ENCODE peak calls at places on chromosomes 11 and 22, in eight cellular contexts. A, Y, D, C, N, G, L and Q are unnamed samples.

GRCh38 chr11:94641167-94641761 is 74.1 kb downstream of the PIWIL4 start:
- DNase-seq in A (peak), Y (no peak), D (no peak), C (no peak), N (no peak), G (no peak), L (no peak), Q (peak)

GRCh38 chr11:125371451-125371935 is 124.6 kb downstream of the FEZ1 start:
- DNase-seq in A (no peak), Y (no peak), D (no peak), C (peak), N (no peak), G (no peak), L (no peak), Q (no peak)

GRCh38 chr22:50304528-50305392 is 2.7 kb downstream of the PLXNB2 start:
- DNase-seq in A (no peak), Y (no peak), D (no peak), C (no peak), N (no peak), G (peak), L (peak), Q (peak)

GRCh38 chr22:28172948-28173360 is 253.9 kb upstream of the PITPNB start:
- DNase-seq in A (no peak), Y (no peak), D (no peak), C (no peak), N (no peak), G (no peak), L (no peak), Q (no peak)

GRCh38 chr11:77560605-77561004 is 29.1 kb upstream of the AQP11 start:
- DNase-seq in A (no peak), Y (no peak), D (peak), C (no peak), N (peak), G (peak), L (no peak), Q (peak)

GRCh38 chr11:122022646-122023045 is 93.4 kb downstream of the BLID start:
- DNase-seq in A (no peak), Y (no peak), D (no peak), C (no peak), N (no peak), G (no peak), L (no peak), Q (no peak)

GRCh38 chr11:117417342-117417741 is 89.7 kb downstream of the CEP164 start:
- DNase-seq in A (no peak), Y (no peak), D (no peak), C (no peak), N (no peak), G (no peak), L (no peak), Q (no peak)

GRCh38 chr22:19604711-19605268 is 80.6 kb upstream of the CLDN5 start:
- DNase-seq in A (no peak), Y (no peak), D (no peak), C (no peak), N (no peak), G (no peak), L (no peak), Q (no peak)

GRCh38 chr11:28528217-28528616 is 420.0 kb downstream of the METTL15 start:
- DNase-seq in A (no peak), Y (no peak), D (no peak), C (no peak), N (no peak), G (no peak), L (no peak), Q (no peak)

GRCh38 chr11:133081730-133082452 is 450.4 kb downstream of the OPCML start:
- DNase-seq in A (no peak), Y (no peak), D (no peak), C (peak), N (no peak), G (no peak), L (no peak), Q (no peak)

GRCh38 chr11:27291302-27291889 is 71.6 kb downstream of the CCDC34 start:
- DNase-seq in A (no peak), Y (no peak), D (no peak), C (peak), N (peak), G (peak), L (no peak), Q (no peak)

GRCh38 chr11:36426226-36426848 is 83.7 kb downstream of the TRAF6 start:
- DNase-seq in A (no peak), Y (no peak), D (no peak), C (no peak), N (no peak), G (no peak), L (no peak), Q (no peak)

GRCh38 chr22:26796785-26797184 is 139.4 kb downstream of the MIAT start:
- DNase-seq in A (no peak), Y (no peak), D (no peak), C (no peak), N (no peak), G (no peak), L (no peak), Q (no peak)

GRCh38 chr11:61357894-61358239 is 3.8 kb downstream of the CYB561A3 start:
- DNase-seq in A (no peak), Y (no peak), D (no peak), C (no peak), N (no peak), G (no peak), L (no peak), Q (no peak)
- H3K4me3 ChIP-seq in A (no peak), Y (no peak), D (no peak), C (no peak), N (no peak), G (no peak), L (no peak), Q (no peak)

DNA sequence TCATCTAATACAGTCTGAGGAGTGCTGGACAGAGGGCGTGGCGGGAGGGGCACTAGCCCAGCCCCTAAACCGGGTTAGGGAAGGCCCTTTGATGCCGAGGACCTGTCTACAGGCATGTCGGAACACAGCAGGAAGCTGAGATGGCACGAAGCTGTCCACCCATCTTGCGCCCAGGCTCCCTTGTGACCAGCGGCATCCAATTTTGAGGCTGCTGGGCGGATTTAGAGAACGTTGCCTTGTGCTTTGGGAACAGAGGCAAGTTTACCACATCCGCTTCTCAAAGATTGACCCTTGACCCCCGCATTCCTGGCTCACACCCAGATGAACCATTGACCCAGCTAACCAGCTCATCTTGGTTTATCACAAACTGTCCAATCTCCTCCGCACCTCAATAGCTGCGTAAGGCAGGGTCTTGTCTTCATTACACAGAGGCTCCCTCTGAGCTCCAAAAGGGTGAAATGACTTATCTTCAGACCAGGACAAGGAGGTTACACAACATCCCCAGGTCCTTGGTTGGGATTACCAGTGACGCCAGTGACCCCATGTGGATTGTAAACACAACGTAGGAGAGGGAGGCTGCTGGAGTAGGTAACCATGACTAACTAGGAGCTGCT is 4.5 kb downstream of the FAM83F start:
- DNase-seq in A (no peak), Y (no peak), D (no peak), C (no peak), N (peak), G (peak), L (no peak), Q (peak)
- TF ChIP-seq CTCF in A (no peak), Y (no peak), D (no peak), C (peak), N (peak), G (no peak), L (no peak), Q (no peak)

GRCh38 chr22:30325065-30325720 is 1.5 kb downstream of the TBC1D10A start:
- DNase-seq in A (no peak), Y (no peak), D (peak), C (peak), N (peak), G (peak), L (peak), Q (peak)
- H3K4me3 ChIP-seq in A (peak), Y (peak), D (peak), C (no peak), N (peak), G (peak), L (peak), Q (peak)

GRCh38 chr11:8754241-8754640 is 71.6 kb downstream of the RPL27A start:
- DNase-seq in A (no peak), Y (no peak), D (no peak), C (no peak), N (no peak), G (no peak), L (no peak), Q (peak)
- TF ChIP-seq CTCF in A (peak), Y (no peak), D (peak), C (no peak), N (peak), G (no peak), L (no peak), Q (peak)

DNA sequence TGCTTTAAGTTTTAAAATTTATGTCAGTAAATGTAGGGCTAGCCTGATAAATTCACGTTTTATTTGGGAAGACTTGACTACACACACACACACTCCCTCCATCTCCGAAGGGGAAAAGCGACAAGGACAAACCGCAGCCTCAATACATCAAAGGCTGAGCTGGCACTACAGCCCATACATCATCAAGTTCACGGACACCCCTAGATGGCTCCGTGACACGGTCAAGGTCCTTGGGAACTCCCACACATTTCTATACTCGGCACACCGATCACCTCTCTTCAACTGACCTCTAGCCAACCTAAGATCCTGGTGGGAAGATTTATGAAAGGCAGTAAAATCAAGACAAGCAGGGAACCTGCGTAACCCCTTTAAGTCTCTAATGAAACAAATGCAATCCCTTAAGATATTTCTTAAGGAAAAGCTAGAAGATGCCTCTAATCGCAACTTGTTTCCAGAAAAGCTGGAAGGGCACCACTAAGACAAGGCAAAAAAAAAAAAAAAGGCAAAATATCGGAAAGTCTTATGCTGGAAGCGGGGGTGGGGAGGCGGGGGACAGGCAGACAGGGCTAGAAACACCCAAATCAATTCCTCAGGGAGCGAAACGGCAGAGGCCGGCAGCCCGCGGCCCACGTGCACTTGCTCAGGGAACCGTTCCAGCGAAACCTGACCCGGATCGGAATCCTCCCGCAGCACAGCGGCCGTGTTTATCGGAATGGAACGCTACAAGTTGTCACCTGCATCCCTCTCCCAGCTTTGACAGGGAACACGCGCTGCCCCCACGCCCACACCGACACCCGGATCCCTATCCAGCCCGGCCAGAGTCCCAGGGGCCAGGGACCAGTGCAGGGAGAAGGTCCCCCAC is 1.5 kb downstream of the ARHGAP20 start:
- DNase-seq in A (peak), Y (no peak), D (no peak), C (peak), N (peak), G (no peak), L (peak), Q (peak)
- H3K4me3 ChIP-seq in A (peak), Y (peak), D (peak), C (peak), N (peak), G (peak), L (peak), Q (peak)

GRCh38 chr11:134558916-134559616 is 147.0 kb upstream of the B3GAT1 start:
- DNase-seq in A (no peak), Y (no peak), D (no peak), C (no peak), N (no peak), G (no peak), L (no peak), Q (no peak)

GRCh38 chr11:134559617-134559992 is 147.6 kb upstream of the B3GAT1 start:
- DNase-seq in A (no peak), Y (no peak), D (no peak), C (no peak), N (no peak), G (no peak), L (peak), Q (no peak)

GRCh38 chr11:134556186-134556585 is 144.1 kb upstream of the B3GAT1 start:
- DNase-seq in A (no peak), Y (no peak), D (no peak), C (no peak), N (no peak), G (no peak), L (no peak), Q (no peak)

GRCh38 chr11:134558258-134558835 is 146.3 kb upstream of the B3GAT1 start:
- DNase-seq in A (no peak), Y (no peak), D (no peak), C (no peak), N (no peak), G (no peak), L (no peak), Q (no peak)

DNA sequence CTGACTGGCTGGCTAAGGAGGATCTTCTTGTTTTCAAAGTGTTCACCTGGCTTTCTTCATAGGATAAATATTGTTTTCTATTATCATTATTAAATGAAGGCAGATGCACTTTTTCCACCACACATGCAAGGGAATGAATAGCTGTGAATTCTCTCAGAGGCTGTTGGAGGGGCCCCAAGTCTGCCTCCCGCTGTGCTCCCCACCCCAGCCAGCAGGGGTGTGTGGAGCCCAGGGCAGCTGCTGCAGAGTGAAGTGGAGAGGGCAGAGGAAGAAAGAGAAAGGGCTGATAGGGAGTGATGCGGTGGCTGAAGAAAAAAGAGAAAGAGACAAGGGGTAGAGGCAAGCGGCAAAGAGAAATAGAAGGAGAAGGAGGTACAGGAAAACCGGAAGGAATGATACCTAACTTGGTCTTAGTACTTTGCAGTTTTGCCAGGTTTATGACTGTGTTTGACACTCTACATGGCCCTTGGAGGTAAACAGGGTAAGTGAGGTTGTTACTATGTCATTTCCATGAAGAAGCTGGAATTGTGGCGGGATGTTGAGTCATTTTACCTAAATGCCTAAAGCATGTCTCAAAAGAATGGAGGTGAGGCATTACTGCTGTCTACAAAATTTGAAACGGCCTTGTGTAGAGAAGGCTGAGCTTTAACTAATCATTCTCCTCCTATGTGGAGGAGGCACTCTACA is 145.7 kb upstream of the B3GAT1 start:
- DNase-seq in A (no peak), Y (no peak), D (no peak), C (no peak), N (no peak), G (no peak), L (no peak), Q (no peak)
- TF ChIP-seq CTCF in A (no peak), Y (no peak), D (no peak), C (no peak), N (no peak), G (no peak), L (no peak), Q (no peak)

GRCh38 chr11:12598330-12599256 is 75.6 kb upstream of the TEAD1 start:
- DNase-seq in A (no peak), Y (no peak), D (peak), C (no peak), N (peak), G (no peak), L (no peak), Q (no peak)
- H3K4me3 ChIP-seq in A (no peak), Y (no peak), D (no peak), C (no peak), N (no peak), G (no peak), L (no peak), Q (no peak)